ENCODE peak calls at places on chromosome 9, in nine cellular contexts. Y is neural crest cell; L is cardiac fibroblast; J is CD4-positive, alpha-beta T cell; A is GM10248; S is left lung; X is cardiac muscle cell; B is GM13976; E is mesothelial cell of epicardium. V is an unnamed sample.

GRCh38 chr9:23747088-23747748 is 78.8 kb downstream of the ELAVL2 start:
- DNase-seq in Y (no peak), L (no peak), J (no peak), A (no peak), S (no peak), X (no peak), B (no peak), E (no peak), V (no peak)

GRCh38 chr9:93028448-93029006 is 30.0 kb upstream of the SUSD3 start:
- DNase-seq in Y (no peak), L (peak), J (peak), A (peak), S (no peak), X (no peak), B (peak), E (no peak), V (no peak)

GRCh38 chr9:4741365-4742031 is 496 bp upstream of the AK3 start:
- DNase-seq in Y (peak), L (no peak), J (no peak), A (peak), S (peak), X (peak), B (no peak), E (peak), V (no peak)

GRCh38 chr9:96482471-96482870 is 32.5 kb downstream of the HABP4 start:
- DNase-seq in Y (no peak), L (no peak), J (no peak), A (no peak), S (no peak), X (no peak), B (no peak), E (no peak), V (no peak)

GRCh38 chr9:124574944-124575343 is 67.7 kb upstream of the NR5A1 start:
- DNase-seq in Y (no peak), L (peak), J (no peak), A (no peak), S (no peak), X (no peak), B (no peak), E (no peak), V (no peak)

GRCh38 chr9:73149371-73150067 is 2.1 kb upstream of the ANXA1 start:
- DNase-seq in Y (no peak), L (peak), J (no peak), A (peak), S (no peak), X (no peak), B (peak), E (no peak), V (no peak)

GRCh38 chr9:16344343-16344742 is 526.1 kb downstream of the BNC2 start:
- DNase-seq in Y (no peak), L (peak), J (no peak), A (no peak), S (no peak), X (no peak), B (no peak), E (no peak), V (no peak)

GRCh38 chr9:89312154-89312616 is 1.2 kb downstream of the CKS2 start:
- DNase-seq in Y (no peak), L (peak), J (no peak), A (no peak), S (no peak), X (peak), B (no peak), E (no peak), V (no peak)

GRCh38 chr9:124414612-124415011 is 630 bp downstream of the PSMB7 start:
- DNase-seq in Y (no peak), L (no peak), J (no peak), A (no peak), S (no peak), X (no peak), B (no peak), E (no peak), V (no peak)

DNA sequence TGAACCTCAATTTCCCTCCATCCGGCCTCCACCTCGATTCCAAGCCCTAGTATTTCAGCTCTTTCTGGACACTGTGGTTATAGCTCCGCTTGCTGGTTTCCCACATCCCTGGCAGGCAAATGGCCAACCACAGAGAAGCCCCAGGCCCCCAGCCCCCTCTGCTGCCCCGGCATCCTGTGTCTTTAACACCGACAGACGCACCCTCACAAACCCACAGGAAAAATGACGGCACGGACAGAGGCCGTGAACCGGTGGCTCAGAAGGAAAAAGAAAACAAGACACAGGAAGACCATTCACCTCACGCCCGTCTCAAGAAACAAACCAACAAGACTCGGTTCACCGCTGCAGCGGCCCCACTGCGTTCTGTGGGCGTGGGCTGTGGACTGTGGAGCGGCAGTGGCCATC is 1.5 kb upstream of the CLIC3 start:
- DNase-seq in Y (no peak), L (no peak), J (no peak), A (no peak), S (no peak), X (no peak), B (no peak), E (no peak), V (no peak)
- TF ChIP-seq CTCF in Y (no peak), L (no peak), J (no peak), A (no peak), S (no peak), X (no peak), B (no peak), E (no peak), V (no peak)

GRCh38 chr9:75083188-75083976 is 4.6 kb downstream of the NMRK1 start:
- DNase-seq in Y (no peak), L (no peak), J (peak), A (no peak), S (peak), X (peak), B (no peak), E (no peak), V (peak)
- TF ChIP-seq CTCF in Y (no peak), L (no peak), J (no peak), A (no peak), S (no peak), X (no peak), B (no peak), E (no peak), V (no peak)

DNA sequence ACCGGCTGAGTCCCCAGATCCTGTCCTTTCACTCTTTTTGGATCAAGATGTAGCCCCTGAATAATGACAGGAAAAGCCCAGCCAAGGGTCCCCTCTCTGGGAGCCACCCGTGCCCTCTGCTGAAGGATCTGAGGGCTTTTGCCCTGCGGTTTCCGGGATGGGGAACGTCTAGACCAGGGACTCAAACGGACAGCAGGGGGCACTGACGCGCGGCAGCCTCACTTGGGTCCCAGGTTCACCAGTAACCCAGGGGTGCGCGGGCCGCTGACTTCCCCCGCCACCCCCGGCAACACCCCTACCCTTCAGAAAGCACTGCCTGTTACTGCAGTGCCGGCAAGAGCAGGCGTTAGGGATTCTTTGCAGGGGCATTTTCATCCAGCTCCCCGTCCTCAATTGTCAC is 98.7 kb upstream of the FCN2 start:
- DNase-seq in Y (no peak), L (no peak), J (no peak), A (peak), S (no peak), X (peak), B (no peak), E (no peak), V (peak)
- TF ChIP-seq CTCF in Y (no peak), L (peak), J (no peak), A (no peak), S (no peak), X (peak), B (peak), E (peak), V (peak)

GRCh38 chr9:15154677-15155076 is 152.3 kb downstream of the TTC39B start:
- DNase-seq in Y (no peak), L (no peak), J (no peak), A (no peak), S (no peak), X (no peak), B (no peak), E (no peak), V (no peak)
- TF ChIP-seq CTCF in Y (no peak), L (no peak), J (no peak), A (no peak), S (no peak), X (no peak), B (no peak), E (no peak), V (no peak)

V was measured in nephron progenitor cell.